ENCODE peak calls at places on chromosomes 11 and 22, in five cellular contexts. Y, J, F, A and Z are unnamed samples.

GRCh38 chr11:58575377-58576020 is at the start of gene LPXN:
- DNase-seq in J (peak), Y (no peak), A (no peak), F (peak), Z (peak)

GRCh38 chr22:19791894-19792293 is 31.3 kb downstream of the TBX1 start:
- DNase-seq in J (no peak), A (no peak), Y (no peak), F (no peak), Z (no peak)

GRCh38 chr22:49676783-49677494 is 150.7 kb downstream of the BRD1 start:
- DNase-seq in Y (peak), J (no peak), A (no peak), F (no peak), Z (no peak)

GRCh38 chr11:134337051-134337450 is 5.3 kb downstream of the GLB1L2 start:
- DNase-seq in J (no peak), F (no peak), A (no peak), Y (no peak), Z (no peak)

GRCh38 chr11:76658651-76659650 is 11.6 kb downstream of the LRRC32 start:
- DNase-seq in J (no peak), Y (no peak), F (no peak), A (no peak), Z (peak)

GRCh38 chr11:92880391-92880790 is 89.1 kb upstream of the MTNR1B start:
- DNase-seq in J (peak), F (no peak), Y (no peak), A (no peak), Z (no peak)

GRCh38 chr11:72848846-72849466 is 34.7 kb downstream of the ATG16L2 start:
- DNase-seq in F (no peak), Y (no peak), J (no peak), A (peak), Z (peak)

GRCh38 chr22:31347251-31348008 is 1.3 kb upstream of the PATZ1 start:
- DNase-seq in J (no peak), Y (no peak), A (peak), F (peak), Z (peak)

GRCh38 chr22:41041532-41041931 is 50.9 kb upstream of the EP300 start:
- DNase-seq in A (no peak), Y (no peak), J (no peak), F (no peak), Z (no peak)

GRCh38 chr22:29733362-29734322 is 13.8 kb downstream of the CABP7 start:
- DNase-seq in F (peak), A (no peak), J (no peak), Y (no peak), Z (no peak)

GRCh38 chr11:27059431-27059830 is 18.8 kb downstream of the BBOX1 start:
- DNase-seq in Y (no peak), J (no peak), F (no peak), A (no peak), Z (no peak)

GRCh38 chr11:27699242-27699925 is 871 bp downstream of the BDNF start:
- DNase-seq in A (peak), J (no peak), F (no peak), Y (no peak), Z (no peak)

GRCh38 chr11:11510939-11511338 is 110.9 kb downstream of the GALNT18 start:
- DNase-seq in Y (no peak), F (no peak), A (no peak), J (peak), Z (no peak)

GRCh38 chr11:96054870-96055705 is 131.2 kb upstream of the MTMR2 start:
- DNase-seq in F (no peak), Y (no peak), A (no peak), J (no peak), Z (no peak)

GRCh38 chr22:33723915-33724314 is 196.4 kb downstream of the LARGE1 start:
- DNase-seq in F (no peak), J (no peak), Y (no peak), A (no peak), Z (no peak)

GRCh38 chr11:68137833-68138232 is 16.6 kb upstream of the CHKA start:
- DNase-seq in F (no peak), Y (no peak), J (no peak), A (no peak), Z (no peak)

GRCh38 chr11:26805001-26805400 is 83.1 kb upstream of the SLC5A12 start:
- DNase-seq in J (no peak), Y (no peak), F (no peak), A (no peak), Z (no peak)

GRCh38 chr11:87139475-87139874 is 101.7 kb downstream of the TMEM135 start:
- DNase-seq in J (no peak), Y (no peak), F (no peak), A (no peak), Z (no peak)

GRCh38 chr22:28021116-28021997 is 102.3 kb upstream of the PITPNB start:
- DNase-seq in J (no peak), F (no peak), A (no peak), Y (peak), Z (no peak)

GRCh38 chr11:77560605-77561004 is 29.1 kb upstream of the AQP11 start:
- DNase-seq in J (no peak), Y (no peak), A (no peak), F (no peak), Z (no peak)

GRCh38 chr11:116736763-116737162 is 36.0 kb downstream of the BUD13 start:
- DNase-seq in Y (no peak), F (no peak), J (no peak), A (no peak), Z (no peak)

GRCh38 chr22:46825145-46825544 is 62.7 kb downstream of the TBC1D22A start:
- DNase-seq in F (no peak), J (no peak), Y (no peak), A (no peak), Z (no peak)

GRCh38 chr22:46826438-46826837 is 64.0 kb downstream of the TBC1D22A start:
- DNase-seq in J (no peak), A (no peak), F (no peak), Y (no peak), Z (no peak)

GRCh38 chr22:46827781-46828180 is 65.3 kb downstream of the TBC1D22A start:
- DNase-seq in Y (no peak), F (no peak), A (no peak), J (no peak), Z (no peak)

GRCh38 chr22:46828323-46829139 is 66.1 kb downstream of the TBC1D22A start:
- DNase-seq in J (no peak), F (no peak), A (no peak), Y (no peak), Z (no peak)

DNA sequence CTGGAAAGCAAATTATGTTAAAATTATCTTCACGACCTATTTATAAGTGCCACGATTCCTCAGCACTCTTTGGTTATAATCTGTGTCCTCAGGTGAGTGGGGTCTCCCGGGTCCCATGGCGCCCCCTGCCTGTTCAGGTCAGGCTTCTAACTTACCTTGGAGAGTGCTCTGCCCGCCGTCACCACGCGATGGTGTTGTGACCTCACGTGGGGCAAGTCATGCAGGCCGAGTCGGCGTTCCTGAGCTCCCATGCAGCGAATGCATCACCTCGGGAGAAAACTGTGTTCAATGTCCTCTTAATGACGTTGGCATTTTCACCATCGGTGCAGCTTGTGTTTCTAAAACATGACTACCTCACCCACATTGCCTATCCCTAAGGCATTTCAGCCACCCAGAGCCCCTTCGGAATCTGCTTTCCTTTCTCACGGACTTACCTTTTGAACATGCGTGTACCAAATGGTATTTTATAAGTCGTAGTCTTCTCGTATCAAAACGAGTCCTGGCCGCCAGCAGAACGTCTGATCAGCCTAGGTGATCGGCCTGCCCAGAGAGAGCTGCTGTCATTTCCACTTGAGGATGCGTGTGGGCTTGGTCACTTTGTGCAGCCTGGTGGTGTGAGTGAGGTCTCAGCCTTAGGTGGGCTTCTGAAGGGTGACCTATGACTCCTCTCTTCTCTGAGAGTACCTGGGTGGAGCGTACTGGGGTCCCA is 64.8 kb downstream of the TBC1D22A start:
- DNase-seq in J (no peak), Y (no peak), F (no peak), A (no peak), Z (no peak)
- TF ChIP-seq CTCF in J (no peak), Y (no peak), F (peak), A (peak), Z (no peak)

GRCh38 chr22:38068641-38069371 is 11.6 kb downstream of the PICK1 start:
- DNase-seq in Y (no peak), A (no peak), F (no peak), J (no peak), Z (no peak)

GRCh38 chr22:38067771-38068360 is 10.7 kb downstream of the PICK1 start:
- DNase-seq in J (no peak), A (no peak), Y (no peak), F (no peak), Z (no peak)

GRCh38 chr22:38071421-38072321 is 12.3 kb downstream of the SLC16A8 start:
- DNase-seq in J (no peak), F (no peak), Y (no peak), A (no peak), Z (no peak)

GRCh38 chr22:38070250-38070921 is 13.2 kb downstream of the PICK1 start:
- DNase-seq in A (no peak), Y (no peak), F (no peak), J (no peak), Z (no peak)

GRCh38 chr22:38069372-38070249 is 12.4 kb downstream of the PICK1 start:
- DNase-seq in J (peak), A (no peak), F (no peak), Y (no peak), Z (no peak)
- TF ChIP-seq CTCF in J (peak), A (peak), F (peak), Y (no peak), Z (no peak)

GRCh38 chr11:120335928-120336640 is at the start of gene ARHGEF12:
- DNase-seq in A (peak), Y (peak), J (peak), F (peak), Z (peak)
- TF ChIP-seq CTCF in A (no peak), Y (no peak), J (peak), F (peak), Z (peak)

GRCh38 chr22:36979016-36979415 is 40.2 kb downstream of the TST start:
- DNase-seq in A (no peak), F (no peak), J (no peak), Y (no peak), Z (no peak)

GRCh38 chr22:36979511-36979910 is 39.7 kb downstream of the TST start:
- DNase-seq in F (no peak), A (no peak), J (no peak), Y (no peak), Z (no peak)

GRCh38 chr22:36977947-36978660 is 41.1 kb downstream of the TST start:
- DNase-seq in Y (peak), J (peak), A (peak), F (peak), Z (peak)

GRCh38 chr22:36981247-36981775 is 37.9 kb downstream of the TST start:
- DNase-seq in A (no peak), F (no peak), J (no peak), Y (no peak), Z (no peak)

DNA sequence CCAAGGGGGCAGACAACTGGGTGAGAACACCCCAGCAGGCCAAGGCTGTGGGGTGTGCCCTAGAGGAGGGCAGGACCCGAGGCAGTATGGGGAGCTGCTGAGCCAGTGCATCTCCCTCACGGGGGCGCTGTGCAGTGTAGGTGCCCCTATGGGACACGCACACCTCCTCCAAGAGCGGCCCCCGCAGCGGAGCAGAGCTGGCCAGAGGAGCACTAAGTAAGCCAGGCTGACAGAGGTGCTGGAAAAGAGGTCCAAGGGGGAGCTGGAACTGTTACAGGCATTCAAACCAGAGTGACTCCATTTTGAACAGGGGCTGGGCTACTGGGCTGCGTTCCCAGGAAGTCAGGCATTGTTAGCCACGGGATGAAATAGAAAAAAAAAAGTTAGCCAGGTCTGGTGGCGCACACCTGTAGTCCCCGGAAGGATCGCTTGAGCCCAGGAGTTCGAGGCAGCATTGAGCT is 41.8 kb downstream of the TST start:
- DNase-seq in A (peak), Y (no peak), F (peak), J (no peak), Z (peak)
- TF ChIP-seq CTCF in A (no peak), Y (no peak), F (peak), J (peak), Z (peak)

GRCh38 chr11:128553662-128554392 is 33.5 kb downstream of the ETS1 start:
- DNase-seq in A (no peak), J (no peak), Y (no peak), F (no peak), Z (no peak)

GRCh38 chr11:128551641-128552335 is 35.6 kb downstream of the ETS1 start:
- DNase-seq in A (no peak), Y (no peak), F (peak), J (no peak), Z (peak)

GRCh38 chr11:128552783-128553661 is 34.3 kb downstream of the ETS1 start:
- DNase-seq in A (no peak), J (no peak), Y (no peak), F (peak), Z (peak)

GRCh38 chr11:128559496-128560103 is 27.8 kb downstream of the ETS1 start:
- DNase-seq in Y (no peak), J (no peak), F (peak), A (no peak), Z (no peak)

DNA sequence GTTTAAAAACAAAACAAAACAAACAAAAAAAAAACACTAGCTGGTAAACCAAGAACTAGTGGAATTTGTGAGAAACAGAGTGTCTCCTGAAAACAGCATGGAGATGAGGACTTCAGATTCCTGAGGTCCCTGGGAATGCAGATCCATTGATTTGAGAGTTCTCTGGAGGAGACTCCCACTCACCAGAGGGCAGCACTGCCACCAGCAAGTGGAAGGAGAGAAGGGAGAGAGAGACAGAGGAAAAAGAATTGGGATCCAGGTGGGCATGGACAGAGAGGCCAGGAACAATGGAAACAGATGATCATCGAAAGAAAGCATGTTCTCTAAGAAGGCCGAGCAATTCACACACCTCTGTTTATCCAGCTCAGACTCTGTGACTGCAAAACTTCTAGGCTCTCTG is 31.8 kb downstream of the ETS1 start:
- DNase-seq in F (no peak), A (no peak), Y (no peak), J (no peak), Z (no peak)
- TF ChIP-seq CTCF in F (peak), A (no peak), Y (no peak), J (peak), Z (no peak)

GRCh38 chr11:24531528-24531927 is 34.7 kb downstream of the LUZP2 start:
- DNase-seq in F (no peak), A (no peak), Y (no peak), J (no peak), Z (no peak)
- TF ChIP-seq CTCF in F (no peak), A (no peak), Y (no peak), J (no peak), Z (no peak)

DNA sequence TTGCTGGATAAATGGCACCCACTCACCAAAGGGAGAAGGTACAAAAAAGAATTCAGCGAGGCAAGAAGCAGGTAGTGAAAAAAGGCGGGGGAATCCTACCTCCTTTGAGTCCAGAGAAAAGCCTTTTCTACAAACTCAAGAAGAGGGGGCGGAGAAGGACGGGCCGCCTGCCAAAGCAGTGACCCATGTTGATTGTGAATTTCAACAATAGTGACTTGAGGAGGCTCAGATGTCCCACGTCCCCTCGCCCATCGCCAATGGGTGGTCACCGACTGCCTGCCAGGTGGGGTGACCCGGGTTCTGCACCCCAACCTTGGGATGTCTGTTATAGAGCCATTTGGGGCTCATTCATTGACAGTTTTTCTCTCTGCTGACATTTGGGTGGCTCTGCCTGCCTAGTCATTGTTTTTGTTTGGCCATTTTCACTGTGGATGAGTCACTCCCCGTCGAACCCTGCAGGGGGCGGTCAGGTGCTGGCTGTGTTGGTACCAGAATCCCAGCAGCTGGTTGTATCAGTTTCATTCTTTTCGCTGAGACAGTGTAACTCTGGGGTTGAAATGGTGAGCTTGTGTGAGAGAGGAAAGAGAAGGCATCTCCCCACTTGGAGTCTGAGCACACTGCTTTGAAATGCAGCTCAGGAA is 163.4 kb upstream of the NCAM1 start:
- DNase-seq in Y (no peak), A (peak), F (peak), J (no peak), Z (peak)
- TF ChIP-seq CTCF in Y (no peak), A (no peak), F (peak), J (peak), Z (peak)